ENCODE peak calls at places on chromosome 15, in six cellular contexts. F is HCT116, Y is GM12878, Z is WTC11, C is HepG2, P is K562. L is an unnamed sample.

GRCh38 chr15:42577514-42578031 is 2.2 kb downstream of the STARD9 start:
- DNase-seq in F (no peak), Y (no peak), P (no peak), Z (no peak), C (no peak), L (no peak)

GRCh38 chr15:74432968-74433591 is 678 bp downstream of the SEMA7A start:
- DNase-seq in Y (no peak), C (no peak), P (peak), Z (no peak), F (no peak), L (no peak)

GRCh38 chr15:86743283-86743903 is 663.7 kb downstream of the AGBL1 start:
- DNase-seq in F (no peak), C (peak), Y (no peak), Z (peak), P (peak), L (peak)

GRCh38 chr15:101378879-101379278 is 83.8 kb upstream of the SNRPA1 start:
- DNase-seq in P (no peak), C (no peak), Z (no peak), F (no peak), Y (no peak), L (no peak)

GRCh38 chr15:44183363-44183762 is 11.7 kb downstream of the FRMD5 start:
- DNase-seq in P (no peak), Z (no peak), F (no peak), C (no peak), Y (no peak), L (no peak)

GRCh38 chr15:60369696-60370095 is 28.1 kb downstream of the ANXA2 start:
- DNase-seq in Z (no peak), C (no peak), Y (no peak), F (no peak), P (no peak), L (no peak)

GRCh38 chr15:66497502-66498455 is at the start of gene SNAPC5:
- DNase-seq in P (peak), Y (peak), F (peak), C (peak), Z (peak), L (peak)

GRCh38 chr15:75167588-75168076 is 34.0 kb upstream of the C15orf39 start:
- DNase-seq in F (no peak), P (peak), C (no peak), Z (no peak), Y (no peak), L (no peak)

DNA sequence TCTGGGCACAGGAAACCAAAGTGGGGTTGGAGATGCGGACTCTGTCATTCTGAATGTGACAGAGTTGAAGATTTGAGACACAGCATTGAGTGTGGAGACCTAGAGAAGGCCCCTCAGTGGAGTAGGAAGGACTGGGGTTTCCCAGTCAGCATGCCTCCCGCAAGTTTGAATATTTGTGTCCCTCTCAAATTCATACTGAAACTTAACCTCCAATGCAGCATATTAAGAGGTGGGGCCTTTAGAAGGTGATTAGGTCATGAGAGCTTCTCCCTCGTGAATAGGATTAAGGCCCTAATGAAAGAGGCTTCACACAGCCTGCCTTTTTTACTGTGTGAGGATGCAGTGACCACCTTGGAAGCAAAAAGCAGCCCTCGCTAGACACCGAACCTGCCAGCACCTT is 8.0 kb downstream of the HDDC3 start:
- DNase-seq in C (no peak), F (no peak), Z (no peak), P (no peak), Y (no peak), L (no peak)
- TF ChIP-seq ATF3 in C (no peak), F (no peak), Z (no peak), P (no peak), Y (no peak), L (no peak)

GRCh38 chr15:92803852-92804609 is 96.1 kb upstream of the CHD2 start:
- DNase-seq in Z (no peak), C (peak), Y (peak), F (peak), P (peak), L (no peak)
- TF ChIP-seq ATF3 in Z (no peak), C (peak), Y (no peak), F (no peak), P (peak), L (no peak)

DNA sequence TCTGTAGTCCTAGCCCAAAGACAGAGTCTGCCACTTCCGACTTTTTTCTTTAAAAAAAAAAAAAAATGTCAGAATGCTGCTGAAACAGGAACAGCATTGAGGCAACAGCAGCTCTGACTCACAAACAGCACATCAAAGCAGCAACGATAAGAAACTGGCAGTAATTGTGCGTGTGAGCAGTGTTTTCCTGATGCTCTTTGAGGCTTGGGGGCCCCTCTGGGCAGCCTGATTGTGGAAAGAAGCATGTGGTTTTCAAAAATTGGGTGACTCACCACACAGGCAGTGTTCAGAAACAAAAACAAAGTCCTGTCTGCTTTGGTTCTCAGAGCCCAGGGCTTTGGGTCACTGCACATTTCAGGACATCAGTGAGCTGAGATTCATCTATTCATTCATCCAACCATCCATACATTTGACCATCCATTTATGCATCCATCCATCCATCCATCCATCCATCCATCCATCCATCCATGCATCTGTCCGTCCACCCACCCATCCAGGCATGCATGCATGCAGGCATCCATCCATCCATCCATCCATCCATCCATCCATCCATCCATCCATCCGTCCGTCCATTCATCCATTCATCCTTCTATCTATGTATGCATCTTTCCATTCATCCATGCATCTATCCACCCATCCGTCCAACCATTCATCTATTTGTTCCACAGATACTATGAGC is 308.4 kb downstream of the RPLP1 start:
- DNase-seq in Z (no peak), C (peak), P (no peak), F (peak), Y (peak), L (no peak)
- TF ChIP-seq ATF3 in Z (no peak), C (no peak), P (no peak), F (no peak), Y (no peak), L (no peak)

DNA sequence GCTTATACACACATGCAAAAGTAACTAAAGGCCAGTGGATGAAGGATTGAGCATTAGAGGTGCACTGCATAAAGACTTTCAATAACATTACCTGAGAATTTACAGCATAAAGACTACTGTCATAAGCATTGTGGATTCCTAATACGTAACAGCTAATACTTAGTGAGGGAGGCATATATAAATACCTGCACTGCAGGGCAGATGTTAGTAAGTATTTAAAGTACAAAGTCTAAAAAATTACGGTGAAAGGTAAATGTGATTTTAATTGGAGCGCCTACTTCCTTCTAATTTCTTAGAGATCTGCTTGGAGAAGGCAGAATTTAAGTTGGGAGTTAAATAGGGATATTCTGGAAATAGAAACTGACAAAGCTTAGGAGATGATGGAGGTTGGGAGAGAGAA is 25.4 kb upstream of the TRPM7 start:
- DNase-seq in Y (no peak), Z (no peak), P (no peak), F (no peak), C (no peak), L (no peak)
- TF ChIP-seq ATF3 in Y (no peak), Z (no peak), P (no peak), F (no peak), C (no peak), L (no peak)

GRCh38 chr15:95875141-95875643 is 455.3 kb upstream of the NR2F2 start:
- DNase-seq in Y (no peak), P (no peak), F (no peak), Z (no peak), C (peak), L (no peak)
- TF ChIP-seq ATF3 in Y (no peak), P (no peak), F (no peak), Z (no peak), C (no peak), L (no peak)

DNA sequence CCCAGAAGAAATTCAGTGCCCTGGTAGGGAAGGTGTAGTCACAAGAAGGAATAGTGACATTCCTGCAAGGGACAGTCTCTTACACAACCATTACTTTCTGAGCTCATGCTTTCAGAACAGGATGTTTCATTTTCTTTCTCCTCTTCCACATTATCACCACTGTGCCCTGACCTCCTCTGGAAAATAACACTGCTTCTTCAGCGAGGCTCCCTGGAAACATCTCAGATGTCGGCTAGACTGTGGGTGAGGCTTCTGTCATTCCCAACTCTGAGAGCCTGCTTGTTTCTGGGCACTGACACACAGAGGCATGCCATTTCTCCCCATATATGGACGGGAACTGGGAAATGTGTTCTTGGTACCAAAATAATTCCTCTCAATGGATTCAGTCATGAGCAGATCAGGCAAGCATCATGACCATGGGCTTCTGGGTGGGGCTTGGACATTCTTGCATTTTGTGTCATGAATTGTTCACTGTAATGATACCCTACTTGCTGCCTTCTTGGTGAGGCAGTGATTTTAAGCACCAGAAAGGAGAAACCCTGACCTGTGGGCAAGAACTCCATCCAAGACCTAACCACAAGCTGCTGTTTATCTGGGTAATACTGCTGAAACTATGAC is 14.3 kb upstream of the TNFAIP8L3 start:
- DNase-seq in F (no peak), Z (no peak), Y (no peak), C (no peak), P (no peak), L (no peak)
- TF ChIP-seq ATF3 in F (no peak), Z (no peak), Y (no peak), C (no peak), P (no peak), L (no peak)

GRCh38 chr15:28113426-28114113 is 14.5 kb upstream of the OCA2 start:
- DNase-seq in Z (no peak), F (no peak), P (no peak), Y (no peak), C (no peak), L (no peak)
- TF ChIP-seq ATF3 in Z (no peak), F (no peak), P (no peak), Y (no peak), C (no peak), L (no peak)

GRCh38 chr15:29601811-29602210 is 220.5 kb downstream of the TJP1 start:
- DNase-seq in F (no peak), Z (no peak), P (no peak), Y (no peak), C (no peak), L (no peak)

GRCh38 chr15:29593086-29593485 is 229.2 kb downstream of the TJP1 start:
- DNase-seq in C (no peak), Y (no peak), P (no peak), F (no peak), Z (no peak), L (no peak)

GRCh38 chr15:29593629-29594028 is 228.6 kb downstream of the TJP1 start:
- DNase-seq in C (no peak), P (no peak), Y (no peak), F (no peak), Z (no peak), L (no peak)

GRCh38 chr15:29600262-29600661 is 222.0 kb downstream of the TJP1 start:
- DNase-seq in C (no peak), Z (no peak), P (no peak), Y (no peak), F (no peak), L (no peak)

DNA sequence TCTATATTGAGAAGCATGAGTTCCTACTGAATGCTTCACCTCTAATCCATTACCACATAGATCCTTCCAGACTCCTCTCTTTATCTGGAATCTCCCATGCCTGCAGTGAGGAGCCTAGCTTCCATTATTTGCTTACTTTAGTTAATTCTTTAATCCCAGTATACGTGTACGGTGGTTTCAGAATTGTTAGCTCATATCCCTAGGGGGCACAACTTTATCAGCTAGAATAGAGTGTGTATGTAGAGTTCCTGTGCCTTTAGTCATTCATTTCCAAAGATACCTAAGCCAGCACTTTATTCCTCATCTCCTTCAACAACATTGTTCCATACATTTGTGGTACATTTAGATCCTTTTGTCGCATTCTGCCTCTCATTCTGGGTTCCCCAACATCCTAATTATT is 226.0 kb downstream of the TJP1 start:
- DNase-seq in Y (no peak), C (no peak), P (no peak), F (peak), Z (no peak), L (no peak)
- TF ChIP-seq ATF3 in Y (no peak), C (no peak), P (no peak), F (no peak), Z (no peak), L (no peak)

L was measured in H1.